ENCODE peak calls at places on chromosome 16, in ten cellular contexts. L is HFFc6, Q is AG04450, Y is A549, W is BE2C, X is mammary epithelial cell, N is fibroblast of mammary gland, T is progenitor cell of endocrine pancreas, U is retinal pigment epithelial cell, E is lower leg skin. M is an unnamed sample.

GRCh38 chr16:57061084-57061905 is 31.1 kb upstream of the CPNE2 start:
- DNase-seq in L (peak), Q (no peak), Y (no peak), W (peak), X (peak), N (peak), T (no peak), U (peak), E (peak), M (no peak)

GRCh38 chr16:67860589-67861398 is 12.1 kb upstream of the EDC4 start:
- DNase-seq in L (peak), Q (no peak), Y (peak), W (no peak), X (peak), N (peak), T (no peak), U (no peak), E (no peak), M (no peak)

GRCh38 chr16:87203060-87203656 is 114.0 kb downstream of the C16orf95 start:
- DNase-seq in L (peak), Q (peak), Y (peak), W (peak), X (peak), N (peak), T (peak), U (peak), E (no peak), M (peak)

GRCh38 chr16:57648125-57648524 is 19.7 kb downstream of the ADGRG1 start:
- DNase-seq in L (no peak), Q (no peak), Y (no peak), W (no peak), X (no peak), N (no peak), T (no peak), U (no peak), E (no peak), M (no peak)

GRCh38 chr16:6048017-6048416 is 950.4 kb upstream of the EEF2KMT start:
- DNase-seq in L (no peak), Q (no peak), Y (no peak), W (no peak), X (no peak), N (no peak), T (no peak), U (no peak), E (no peak), M (no peak)

GRCh38 chr16:57013902-57014301 is 24.5 kb downstream of the NLRC5 start:
- DNase-seq in L (no peak), Q (no peak), Y (no peak), W (no peak), X (no peak), N (no peak), T (no peak), U (no peak), E (peak), M (no peak)

GRCh38 chr16:72989203-72989991 is 58.5 kb downstream of the ZFHX3 start:
- DNase-seq in L (peak), Q (peak), Y (no peak), W (no peak), X (peak), N (peak), T (no peak), U (peak), E (peak), M (no peak)

GRCh38 chr16:67336646-67337045 is 10.0 kb downstream of the LRRC36 start:
- DNase-seq in L (no peak), Q (no peak), Y (no peak), W (no peak), X (peak), N (peak), T (no peak), U (no peak), E (no peak), M (no peak)

GRCh38 chr16:84836234-84836647 is 16.5 kb downstream of the CRISPLD2 start:
- DNase-seq in L (peak), Q (peak), Y (peak), W (no peak), X (peak), N (peak), T (peak), U (peak), E (peak), M (peak)

GRCh38 chr16:80144191-80144590 is 396.6 kb upstream of the DYNLRB2 start:
- DNase-seq in L (no peak), Q (peak), Y (no peak), W (no peak), X (peak), N (no peak), T (no peak), U (no peak), E (peak), M (no peak)

GRCh38 chr16:11828696-11829095 is 22.6 kb downstream of the RSL1D1 start:
- DNase-seq in L (no peak), Q (no peak), Y (no peak), W (no peak), X (no peak), N (no peak), T (no peak), U (no peak), E (no peak), M (no peak)

GRCh38 chr16:57529324-57530103 is 6.9 kb downstream of the CCDC102A start:
- DNase-seq in L (no peak), Q (no peak), Y (no peak), W (no peak), X (no peak), N (no peak), T (no peak), U (no peak), E (peak), M (no peak)

GRCh38 chr16:69405326-69405725 is 19.1 kb upstream of the CYB5B start:
- DNase-seq in L (no peak), Q (no peak), Y (no peak), W (no peak), X (no peak), N (no peak), T (no peak), U (no peak), E (no peak), M (no peak)

GRCh38 chr16:2361129-2361528 is 20.6 kb upstream of the ABCA3 start:
- DNase-seq in L (no peak), Q (no peak), Y (no peak), W (no peak), X (no peak), N (peak), T (no peak), U (no peak), E (no peak), M (no peak)

GRCh38 chr16:57213462-57213861 is 27.3 kb downstream of the RSPRY1 start:
- DNase-seq in L (no peak), Q (no peak), Y (no peak), W (no peak), X (peak), N (no peak), T (no peak), U (no peak), E (no peak), M (no peak)

GRCh38 chr16:75402821-75403475 is 30.4 kb downstream of the CFDP1 start:
- DNase-seq in L (peak), Q (no peak), Y (peak), W (peak), X (peak), N (peak), T (no peak), U (peak), E (no peak), M (no peak)

GRCh38 chr16:85557083-85557975 is 55.8 kb upstream of the GSE1 start:
- DNase-seq in L (no peak), Q (no peak), Y (peak), W (no peak), X (peak), N (no peak), T (no peak), U (no peak), E (no peak), M (no peak)

GRCh38 chr16:19460397-19460796 is 42.7 kb downstream of the TMC5 start:
- DNase-seq in L (no peak), Q (no peak), Y (no peak), W (no peak), X (no peak), N (no peak), T (no peak), U (no peak), E (no peak), M (no peak)

GRCh38 chr16:19463468-19464315 is 46.0 kb downstream of the TMC5 start:
- DNase-seq in L (peak), Q (no peak), Y (no peak), W (no peak), X (peak), N (no peak), T (no peak), U (no peak), E (no peak), M (no peak)

GRCh38 chr16:19458722-19459379 is 41.2 kb downstream of the TMC5 start:
- DNase-seq in L (no peak), Q (no peak), Y (no peak), W (no peak), X (no peak), N (no peak), T (no peak), U (no peak), E (no peak), M (no peak)
- TF ChIP-seq CTCF in L (no peak), Q (no peak), Y (no peak), W (no peak), X (no peak), N (no peak), T (no peak), U (no peak), E (no peak), M (no peak)

DNA sequence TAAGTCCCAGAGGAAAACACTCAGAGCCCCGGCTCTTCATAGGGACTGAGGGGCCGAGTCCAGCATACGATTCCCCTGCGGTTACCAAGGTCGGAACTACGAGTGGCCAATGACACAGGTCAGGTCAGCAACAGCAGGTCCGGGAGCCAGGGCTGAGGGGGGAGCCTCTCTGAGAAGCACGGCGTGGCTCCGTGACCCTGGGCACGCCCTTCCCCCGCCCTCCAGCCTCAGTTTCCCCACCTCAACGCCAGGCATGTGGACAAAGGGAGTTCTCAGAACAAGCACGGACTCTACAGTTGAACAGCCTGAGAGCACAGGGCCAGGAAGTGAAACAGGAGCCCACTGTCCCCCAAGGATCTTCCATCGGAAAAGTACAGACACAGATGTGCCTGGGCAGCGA is 25.6 kb downstream of the TPSD1 start:
- DNase-seq in L (no peak), Q (no peak), Y (no peak), W (no peak), X (no peak), N (no peak), T (no peak), U (no peak), E (no peak), M (no peak)
- TF ChIP-seq CTCF in L (no peak), Q (no peak), Y (no peak), W (no peak), X (no peak), N (no peak), T (no peak), U (no peak), E (no peak), M (no peak)

DNA sequence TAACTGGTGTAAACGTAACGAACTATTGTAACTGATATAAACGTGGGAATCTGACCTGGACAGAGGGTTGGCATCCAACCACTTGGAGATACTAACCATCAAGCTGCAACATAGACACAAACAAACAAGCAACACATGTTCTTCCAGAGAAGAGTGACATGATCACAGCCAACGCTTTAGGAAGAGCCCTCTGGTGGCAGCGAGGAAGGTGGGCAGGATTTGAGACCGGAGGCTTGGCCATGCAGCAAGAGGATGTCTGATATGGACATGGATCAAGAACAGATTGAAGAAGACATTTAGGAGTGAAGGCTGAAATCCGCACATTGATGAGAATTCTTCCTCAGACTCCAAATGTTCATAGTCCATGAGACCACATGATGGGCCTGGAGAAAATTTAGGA is 40.3 kb upstream of the TNRC6A start:
- DNase-seq in L (peak), Q (no peak), Y (peak), W (peak), X (no peak), N (peak), T (no peak), U (no peak), E (no peak), M (no peak)
- TF ChIP-seq CTCF in L (peak), Q (peak), Y (peak), W (peak), X (peak), N (peak), T (peak), U (peak), E (no peak), M (peak)

DNA sequence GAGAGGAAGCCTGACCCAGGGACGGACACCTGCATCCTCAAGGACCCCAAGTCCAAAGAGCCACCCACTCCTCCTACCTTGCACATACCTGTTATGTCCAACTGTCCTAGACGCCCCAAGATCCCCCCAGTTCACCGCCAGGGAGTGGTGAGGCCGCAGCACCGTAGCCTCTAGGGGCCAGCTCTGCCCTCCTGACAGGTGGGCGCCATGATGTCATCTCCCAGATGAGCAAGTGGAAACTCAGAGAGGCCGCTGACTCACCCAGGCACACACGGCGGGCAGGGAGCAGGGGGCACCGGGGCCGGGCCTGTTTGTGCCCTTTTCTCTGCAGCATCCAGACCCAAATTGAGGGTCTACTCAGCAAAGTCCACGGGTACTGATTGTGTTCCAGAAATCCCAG is 4.8 kb upstream of the ZNF469 start:
- DNase-seq in L (no peak), Q (no peak), Y (no peak), W (peak), X (no peak), N (no peak), T (no peak), U (no peak), E (no peak), M (no peak)
- TF ChIP-seq CTCF in L (no peak), Q (no peak), Y (no peak), W (no peak), X (no peak), N (no peak), T (no peak), U (no peak), E (no peak), M (no peak)

DNA sequence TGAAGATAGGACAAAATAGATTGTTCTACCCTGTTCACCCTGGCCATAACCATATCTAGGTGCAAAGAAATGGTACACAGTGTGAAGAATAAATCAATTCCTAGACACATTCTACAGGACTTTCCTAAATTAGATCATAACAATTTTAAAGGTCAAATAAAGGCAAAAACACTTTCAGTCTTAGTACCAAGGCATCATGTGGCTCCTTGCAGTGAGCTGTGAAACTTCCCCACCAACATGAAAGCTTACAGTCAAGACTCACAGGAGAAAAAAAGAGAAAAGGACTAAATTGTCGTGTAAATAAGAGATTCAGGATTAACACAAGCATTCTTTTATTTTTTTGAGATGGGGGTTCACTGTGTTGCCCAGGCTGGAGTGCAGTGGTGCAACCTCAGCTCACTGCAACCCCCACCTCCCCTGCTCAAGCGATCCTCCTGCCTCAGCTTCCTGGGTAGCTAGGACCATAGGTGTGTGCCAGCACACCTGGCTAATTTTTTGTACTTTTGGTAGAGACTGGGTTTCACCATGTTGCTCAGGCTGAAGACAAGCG is 14.2 kb downstream of the NSMCE1 start:
- DNase-seq in L (no peak), Q (no peak), Y (no peak), W (no peak), X (peak), N (no peak), T (no peak), U (no peak), E (no peak), M (peak)
- TF ChIP-seq CTCF in L (no peak), Q (no peak), Y (no peak), W (no peak), X (no peak), N (no peak), T (no peak), U (no peak), E (no peak), M (no peak)

GRCh38 chr16:4426722-4427372 is 1.2 kb downstream of the DNAJA3 start:
- DNase-seq in L (no peak), Q (no peak), Y (no peak), W (no peak), X (no peak), N (no peak), T (no peak), U (no peak), E (no peak), M (no peak)
- TF ChIP-seq CTCF in L (no peak), Q (no peak), Y (no peak), W (no peak), X (no peak), N (no peak), T (no peak), U (no peak), E (no peak), M (no peak)

GRCh38 chr16:55501549-55502322 is 7.1 kb upstream of the LPCAT2 start:
- DNase-seq in L (no peak), Q (no peak), Y (no peak), W (no peak), X (no peak), N (no peak), T (no peak), U (no peak), E (peak), M (no peak)
- TF ChIP-seq CTCF in L (peak), Q (peak), Y (no peak), W (peak), X (peak), N (peak), T (peak), U (peak), E (no peak), M (peak)

GRCh38 chr16:55656695-55657092 is 906 bp downstream of the SLC6A2 start:
- DNase-seq in L (no peak), Q (no peak), Y (no peak), W (peak), X (no peak), N (no peak), T (no peak), U (no peak), E (peak), M (no peak)

GRCh38 chr16:55653106-55653505 is 2.7 kb upstream of the SLC6A2 start:
- DNase-seq in L (no peak), Q (no peak), Y (no peak), W (no peak), X (no peak), N (no peak), T (no peak), U (no peak), E (no peak), M (no peak)

GRCh38 chr16:55655381-55655708 is 443 bp upstream of the SLC6A2 start:
- DNase-seq in L (no peak), Q (no peak), Y (no peak), W (no peak), X (no peak), N (no peak), T (no peak), U (no peak), E (no peak), M (no peak)

GRCh38 chr16:55657616-55658015 is 1.8 kb downstream of the SLC6A2 start:
- DNase-seq in L (no peak), Q (no peak), Y (no peak), W (no peak), X (no peak), N (no peak), T (no peak), U (no peak), E (peak), M (no peak)

DNA sequence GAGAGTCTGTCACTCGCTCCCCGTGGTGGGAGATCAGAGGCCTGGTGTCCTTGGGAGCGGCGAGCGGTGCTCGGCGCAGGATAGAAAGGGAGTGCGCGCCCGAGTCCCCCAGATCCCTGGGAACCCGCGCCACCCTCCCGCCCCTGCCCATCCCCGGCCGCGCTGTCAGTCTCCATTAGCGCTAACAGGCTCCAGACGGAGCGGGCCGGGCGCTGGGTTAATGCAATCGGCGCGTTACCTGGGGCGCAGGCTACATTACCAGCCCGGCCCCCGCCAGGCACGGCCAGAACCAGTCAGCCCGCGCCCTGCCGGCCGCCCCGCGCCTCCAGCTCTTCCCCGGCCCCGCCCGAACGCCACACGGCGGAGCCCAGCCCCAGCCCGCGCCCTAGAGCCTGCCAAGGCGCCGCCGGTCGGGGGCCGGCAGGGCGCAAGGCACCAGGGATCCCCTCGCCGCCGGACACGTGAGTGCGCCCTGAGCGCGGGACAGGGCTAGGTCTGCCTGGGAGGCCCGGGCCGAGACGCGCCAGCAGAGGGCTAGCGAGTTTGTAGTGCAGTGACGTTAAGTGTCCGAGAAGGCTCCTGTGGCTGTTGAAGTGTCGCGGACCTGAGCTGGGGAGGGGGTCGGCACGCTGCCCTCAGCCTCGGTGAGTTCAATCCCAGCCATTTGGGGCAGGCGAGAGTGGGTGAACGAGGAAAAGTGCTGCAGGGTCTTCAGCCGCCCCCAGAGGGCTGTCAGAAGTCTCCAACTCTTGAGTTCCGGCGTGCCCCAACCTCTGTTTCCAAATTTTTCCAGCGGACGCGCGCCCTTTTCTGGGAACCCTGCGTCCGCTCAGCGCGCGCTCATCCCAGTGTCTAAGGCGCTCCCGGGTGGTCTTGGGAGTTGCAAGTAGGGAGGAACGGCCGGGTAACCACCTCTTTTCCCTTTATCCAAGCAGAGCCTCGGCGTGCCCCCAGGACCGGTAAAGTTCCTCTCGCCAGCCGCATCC is at the start of gene SLC6A2:
- DNase-seq in L (no peak), Q (no peak), Y (peak), W (peak), X (peak), N (no peak), T (peak), U (no peak), E (peak), M (no peak)
- TF ChIP-seq CTCF in L (peak), Q (no peak), Y (no peak), W (peak), X (no peak), N (no peak), T (peak), U (no peak), E (no peak), M (no peak)

M was measured in osteocyte.